ENCODE peak calls at places on chromosomes 1 and 21, in four cellular contexts. A is breast epithelium, E is HCT116, V is stomach. P is an unnamed sample.

GRCh38 chr1:87064981-87065380 is 150.5 kb downstream of the HS2ST1 start:
- DNase-seq in E (no peak), A (no peak), V (no peak), P (no peak)

GRCh38 chr1:180623579-180624347 is 8.1 kb upstream of the XPR1 start:
- DNase-seq in V (no peak), E (no peak), A (no peak), P (no peak)

GRCh38 chr1:154342836-154343472 is 17.6 kb downstream of the ATP8B2 start:
- DNase-seq in A (no peak), V (peak), E (no peak), P (no peak)

GRCh38 chr1:1429671-1430073 is 5.8 kb upstream of the VWA1 start:
- DNase-seq in A (no peak), V (no peak), E (no peak), P (no peak)

GRCh38 chr1:172638885-172639831 is 19.7 kb upstream of the FASLG start:
- DNase-seq in V (no peak), E (peak), A (peak), P (no peak)

GRCh38 chr1:46065405-46065804 is 67.0 kb downstream of the PIK3R3 start:
- DNase-seq in A (no peak), V (no peak), E (peak), P (no peak)

GRCh38 chr1:53777272-53777671 is 38.3 kb upstream of the GLIS1 start:
- DNase-seq in V (no peak), E (no peak), A (no peak), P (no peak)

GRCh38 chr1:39427912-39428311 is 63.5 kb upstream of the BMP8A start:
- DNase-seq in V (no peak), A (no peak), E (no peak), P (no peak)

GRCh38 chr21:39156024-39156423 is 27.2 kb downstream of the PSMG1 start:
- DNase-seq in V (no peak), A (no peak), E (no peak), P (no peak)

DNA sequence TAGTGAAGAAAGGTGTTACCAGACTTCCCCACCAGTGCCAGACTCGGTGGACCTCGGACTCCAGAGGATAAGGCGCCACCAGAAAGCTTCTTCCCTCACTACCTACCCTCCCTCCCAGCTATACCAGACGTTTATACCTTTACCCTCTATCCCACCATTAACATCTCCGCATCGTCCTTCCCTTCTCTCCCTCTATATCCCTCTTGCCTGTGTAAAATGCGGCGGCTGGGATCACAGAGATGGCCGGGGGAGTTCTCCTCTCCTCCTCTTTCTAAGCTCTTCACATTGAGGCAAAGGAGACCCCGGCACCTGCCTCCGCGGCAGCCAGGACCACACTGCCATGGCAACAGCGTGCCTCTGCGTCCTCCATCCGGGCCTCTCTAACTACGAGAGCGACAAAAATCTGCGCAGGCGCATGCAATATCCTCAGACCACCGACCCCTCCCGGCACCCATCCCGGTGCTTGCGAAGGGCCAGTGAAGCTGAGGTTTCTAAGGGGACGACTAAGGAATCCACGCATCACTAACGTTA is at the start of gene CCDC181:
- DNase-seq in A (no peak), E (no peak), V (peak), P (no peak)
- TF ChIP-seq POLR2AphosphoS5 in A (no peak), E (no peak), V (no peak), P (no peak)

DNA sequence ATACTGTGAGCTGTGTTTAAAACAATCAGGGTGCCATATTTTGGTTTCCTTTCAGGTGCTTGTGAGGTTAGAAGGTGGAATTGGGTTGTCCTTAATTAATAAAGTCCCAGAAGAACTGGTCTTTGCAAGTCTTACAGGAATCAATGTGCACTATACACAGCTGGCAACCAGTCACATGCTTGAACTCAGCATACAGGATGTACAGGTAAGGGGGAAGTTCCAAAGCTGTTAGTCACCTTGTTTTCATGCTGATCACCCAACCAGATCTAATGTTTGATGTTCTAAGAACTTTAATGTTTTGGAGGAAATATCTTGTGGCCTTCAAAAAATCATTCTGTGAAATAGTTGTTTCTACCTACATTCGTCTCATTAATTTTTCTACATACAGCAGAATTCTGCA is 156.3 kb downstream of the VPS13D start:
- DNase-seq in E (no peak), V (no peak), A (peak), P (no peak)
- TF ChIP-seq POLR2AphosphoS5 in E (no peak), V (no peak), A (no peak), P (no peak)

GRCh38 chr1:33358771-33359503 is 38.0 kb upstream of the A3GALT2 start:
- DNase-seq in V (no peak), A (no peak), E (no peak), P (no peak)

GRCh38 chr1:33360367-33360766 is 39.5 kb upstream of the A3GALT2 start:
- DNase-seq in E (no peak), V (no peak), A (no peak), P (no peak)

GRCh38 chr1:33359931-33360330 is 39.0 kb upstream of the A3GALT2 start:
- DNase-seq in V (no peak), E (no peak), A (peak), P (peak)

GRCh38 chr1:33363470-33363861 is 42.6 kb upstream of the A3GALT2 start:
- DNase-seq in V (no peak), E (no peak), A (no peak), P (peak)

GRCh38 chr1:33361553-33362262 is 40.8 kb upstream of the A3GALT2 start:
- DNase-seq in E (no peak), V (no peak), A (no peak), P (no peak)
- TF ChIP-seq POLR2AphosphoS5 in E (no peak), V (no peak), A (no peak), P (no peak)

GRCh38 chr1:80447533-80447932 is 1353.2 kb upstream of the ADGRL2 start:
- DNase-seq in A (no peak), V (no peak), E (no peak), P (no peak)
- TF ChIP-seq POLR2AphosphoS5 in A (no peak), V (no peak), E (no peak), P (no peak)

DNA sequence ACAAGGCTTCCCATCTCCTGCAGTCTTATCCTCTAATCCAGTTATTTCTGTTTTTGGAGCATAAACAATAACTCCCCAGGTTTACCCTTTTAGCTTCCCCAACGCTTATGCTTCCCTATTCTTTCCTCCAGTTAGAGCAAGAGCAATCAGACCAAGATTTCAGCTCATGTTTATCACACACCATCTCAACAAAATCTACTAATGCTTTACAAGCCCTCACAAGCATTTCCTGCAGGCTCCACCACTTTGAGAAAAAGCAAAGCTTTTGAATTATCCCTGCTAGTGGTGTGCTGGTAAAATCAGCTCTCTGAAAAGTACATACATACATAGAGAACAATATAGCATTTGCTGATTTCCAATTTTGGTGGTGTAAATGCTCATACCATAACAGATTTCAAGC is 92.9 kb downstream of the EDEM3 start:
- DNase-seq in E (no peak), A (no peak), V (no peak), P (no peak)
- TF ChIP-seq POLR2AphosphoS5 in E (no peak), A (no peak), V (no peak), P (no peak)

GRCh38 chr1:198123146-198123545 is 33.7 kb upstream of the NEK7 start:
- DNase-seq in A (no peak), V (no peak), E (no peak), P (no peak)

GRCh38 chr1:198124665-198125064 is 32.1 kb upstream of the NEK7 start:
- DNase-seq in A (no peak), V (no peak), E (no peak), P (no peak)

GRCh38 chr1:198118136-198118535 is 38.7 kb upstream of the NEK7 start:
- DNase-seq in V (no peak), A (no peak), E (no peak), P (no peak)

GRCh38 chr1:198122693-198123092 is 34.1 kb upstream of the NEK7 start:
- DNase-seq in A (no peak), E (no peak), V (no peak), P (no peak)

DNA sequence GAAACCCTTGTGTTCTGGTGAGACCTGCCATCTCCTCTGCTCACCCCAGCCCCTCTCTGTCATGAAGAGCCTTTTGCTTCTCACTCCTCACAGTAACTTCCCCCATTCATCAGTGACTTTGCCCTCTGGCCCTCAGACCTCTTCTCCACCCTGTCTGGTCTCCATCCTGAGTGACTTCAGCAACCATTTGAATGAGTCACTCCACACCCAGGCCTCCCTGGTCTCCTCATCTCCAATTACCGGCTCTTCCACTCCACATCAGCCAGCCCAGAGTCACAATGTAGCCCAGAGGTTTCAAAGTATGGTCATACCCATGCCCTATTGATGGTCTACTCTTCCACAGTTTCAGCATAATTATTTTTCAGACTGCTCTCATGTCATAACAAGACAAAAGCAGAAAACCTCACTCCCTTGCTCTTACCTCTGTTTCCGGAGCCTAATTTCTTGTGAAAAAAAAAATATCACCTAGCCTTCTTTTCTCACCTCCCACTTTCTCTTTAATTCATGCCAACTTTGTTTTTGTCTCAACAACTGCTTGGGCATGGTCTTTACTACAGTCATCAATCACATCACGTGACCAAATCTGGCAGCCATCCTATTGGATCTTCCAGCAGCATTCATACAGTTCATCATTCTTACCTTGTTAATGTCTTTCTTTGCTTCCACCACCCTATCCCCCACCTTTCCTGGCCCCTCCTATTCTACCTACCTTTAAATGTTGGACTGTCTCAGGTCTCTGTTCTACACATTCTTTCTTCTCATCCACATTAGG is 35.6 kb upstream of the NEK7 start:
- DNase-seq in A (no peak), E (peak), V (no peak), P (no peak)
- TF ChIP-seq POLR2AphosphoS5 in A (no peak), E (no peak), V (no peak), P (no peak)

DNA sequence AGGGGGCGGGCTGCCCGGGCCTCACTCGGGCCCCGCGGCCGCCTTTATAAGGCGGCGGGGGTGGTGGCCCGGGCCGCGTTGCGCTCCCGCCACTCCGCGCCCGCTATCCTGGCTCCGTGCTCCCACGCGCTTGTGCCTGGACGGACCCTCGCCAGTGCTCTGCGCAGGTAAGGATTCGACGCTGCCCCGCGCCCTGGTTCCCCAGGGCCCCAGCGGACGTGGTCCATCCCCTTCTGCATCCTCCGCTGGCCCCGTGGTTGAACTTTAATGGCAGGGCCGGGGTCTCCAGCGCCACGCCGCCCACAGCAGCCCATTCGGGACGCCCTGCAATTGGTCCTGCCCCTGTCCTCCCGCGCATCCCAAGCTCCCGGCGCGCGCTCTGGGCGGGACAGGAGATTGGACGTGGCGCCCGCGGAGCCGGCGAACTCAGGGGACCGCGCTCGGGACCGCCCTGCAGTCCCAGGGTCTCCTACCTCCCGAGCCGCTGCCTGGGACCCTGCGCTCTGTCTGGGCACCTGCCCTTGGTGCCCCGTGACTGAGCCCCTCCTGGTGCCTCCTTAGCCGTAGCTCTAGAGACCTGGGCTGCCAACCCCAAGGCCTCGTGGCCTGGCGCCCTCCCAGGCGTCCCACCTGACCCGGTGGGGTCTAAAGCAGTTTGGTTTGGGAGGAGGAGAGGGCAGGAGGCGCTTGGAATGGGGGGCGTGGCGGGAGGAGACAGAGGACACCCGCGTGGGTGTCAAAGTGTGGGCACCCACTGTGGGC is at the start of gene ALPL:
- DNase-seq in A (no peak), V (no peak), E (no peak), P (no peak)
- TF ChIP-seq POLR2AphosphoS5 in A (no peak), V (no peak), E (no peak), P (no peak)

P was measured in suprapubic skin.